ENCODE peak calls at places on chromosomes 11 and 22, in four cellular contexts. T is HT1080, W is T-helper 1 cell, O is fibroblast of the aortic adventitia. M is an unnamed sample.

GRCh38 chr11:14577835-14578529 is 57.8 kb upstream of the PSMA1 start:
- DNase-seq in W (no peak), T (no peak), O (no peak), M (no peak)

GRCh38 chr22:30843245-30843644 is 125.3 kb downstream of the MORC2 start:
- DNase-seq in W (no peak), T (peak; percentile 34), O (peak; percentile 37), M (no peak)

GRCh38 chr11:132134322-132134721 is 763.9 kb downstream of the NTM start:
- DNase-seq in T (peak; percentile 87), W (no peak), O (no peak), M (no peak)

GRCh38 chr11:10441652-10442503 is 13.2 kb upstream of the AMPD3 start:
- DNase-seq in T (no peak), O (no peak), W (no peak), M (no peak)

GRCh38 chr11:67027943-67028542 is 5.1 kb downstream of the SYT12 start:
- DNase-seq in W (no peak), T (no peak), O (no peak), M (no peak)

GRCh38 chr11:105456950-105457349 is 152.9 kb upstream of the GRIA4 start:
- DNase-seq in T (peak; percentile 8), O (no peak), W (no peak), M (no peak)

GRCh38 chr22:35601743-35602633 is 15.1 kb downstream of the MB start:
- DNase-seq in O (peak; percentile 59), T (peak; percentile 66), W (no peak), M (peak; percentile 84)

GRCh38 chr11:65932558-65932919 is 12.7 kb upstream of the TSGA10IP start:
- DNase-seq in W (no peak), T (no peak), O (no peak), M (no peak)

GRCh38 chr11:11789735-11790369 is 51.9 kb upstream of the USP47 start:
- DNase-seq in O (peak; percentile 31), W (no peak), T (peak; percentile 18), M (no peak)

GRCh38 chr11:4443479-4443878 is 5.6 kb upstream of the OR52K2 start:
- DNase-seq in T (no peak), O (no peak), W (no peak), M (no peak)

GRCh38 chr11:125338435-125338834 is 157.6 kb downstream of the FEZ1 start:
- DNase-seq in T (no peak), O (no peak), W (no peak), M (no peak)

GRCh38 chr11:61693897-61694840 is 14.0 kb downstream of the DAGLA start:
- DNase-seq in O (no peak), W (no peak), T (no peak), M (peak; percentile 90)

GRCh38 chr22:46606886-46607285 is 13.3 kb upstream of the GRAMD4 start:
- DNase-seq in T (no peak), W (no peak), O (no peak), M (no peak)

GRCh38 chr11:32143378-32143777 is 52.5 kb downstream of the RCN1 start:
- DNase-seq in W (no peak), O (no peak), T (no peak), M (no peak)

GRCh38 chr11:128467610-128468041 is 119.7 kb downstream of the ETS1 start:
- DNase-seq in O (peak; percentile 90), W (peak; percentile 42), T (peak; percentile 99), M (peak; percentile 99)

GRCh38 chr11:86277741-86278140 is 24.3 kb upstream of the HIKESHI start:
- DNase-seq in O (no peak), T (no peak), W (no peak), M (no peak)

GRCh38 chr11:129861702-129862107 is 33.7 kb downstream of the NFRKB start:
- DNase-seq in W (no peak), O (peak; percentile 93), T (peak; percentile 94), M (peak; percentile 91)

GRCh38 chr11:42536961-42537360 is 774.8 kb upstream of the API5 start:
- DNase-seq in W (no peak), O (no peak), T (no peak), M (no peak)

GRCh38 chr11:11909727-11910126 is 68.0 kb downstream of the USP47 start:
- DNase-seq in T (no peak), W (no peak), O (peak; percentile 66), M (no peak)

GRCh38 chr22:47151490-47151889 is 389.0 kb downstream of the TBC1D22A start:
- DNase-seq in W (no peak), T (peak; percentile 83), O (peak; percentile 14), M (peak; percentile 14)

GRCh38 chr11:64580387-64580786 is 10.6 kb upstream of the SLC22A12 start:
- DNase-seq in O (peak; percentile 56), T (no peak), W (no peak), M (no peak)

GRCh38 chr11:60159868-60160267 is 23.0 kb downstream of the MS4A6A start:
- DNase-seq in T (no peak), O (no peak), W (no peak), M (no peak)

GRCh38 chr11:131685206-131685605 is 314.8 kb downstream of the NTM start:
- DNase-seq in T (no peak), O (no peak), W (no peak), M (no peak)

GRCh38 chr11:94793822-94794221 is 25.7 kb downstream of the AMOTL1 start:
- DNase-seq in O (peak; percentile 70), T (peak; percentile 74), W (no peak), M (peak; percentile 9)

GRCh38 chr11:86476109-86476861 is 101.6 kb downstream of the CCDC81 start:
- DNase-seq in T (no peak), W (no peak), O (no peak), M (no peak)

GRCh38 chr11:69915501-69916250 is 96.5 kb upstream of the FGF3 start:
- DNase-seq in O (peak; percentile 72), W (no peak), T (no peak), M (no peak)

GRCh38 chr11:112797653-112798293 is 163.4 kb upstream of the NCAM1 start:
- DNase-seq in T (peak; percentile 84), W (no peak), O (peak; percentile 33), M (peak; percentile 4)

GRCh38 chr11:66476841-66477251 is 3.4 kb upstream of the DPP3 start:
- DNase-seq in T (no peak), O (no peak), W (no peak), M (no peak)

GRCh38 chr11:90218606-90219005 is 4.2 kb downstream of the CHORDC1 start:
- DNase-seq in W (no peak), T (no peak), O (no peak), M (no peak)

GRCh38 chr11:289706-290620 is 1.0 kb downstream of the PGGHG start:
- DNase-seq in T (no peak), W (no peak), O (no peak), M (no peak)

GRCh38 chr22:40241200-40241763 is 63.6 kb downstream of the TNRC6B start:
- DNase-seq in W (no peak), T (no peak), O (no peak), M (no peak)

GRCh38 chr22:19994851-19995610 is 21.6 kb downstream of the ARVCF start:
- DNase-seq in W (no peak), T (peak; percentile 31), O (no peak), M (no peak)

GRCh38 chr11:14904745-14905103 is 12.7 kb upstream of the CYP2R1 start:
- DNase-seq in T (no peak), W (peak; percentile 60), O (peak; percentile 74), M (peak; percentile 49)

GRCh38 chr11:17381156-17381555 is 7.3 kb downstream of the KCNJ11 start:
- DNase-seq in T (peak; percentile 7), W (no peak), O (no peak), M (no peak)

GRCh38 chr22:40257979-40258378 is 80.3 kb downstream of the TNRC6B start:
- DNase-seq in W (no peak), T (no peak), O (peak; percentile 46), M (no peak)

M was measured in RCC 7860.